ENCODE peak calls at places on chromosomes 3 and 15, in eight cellular contexts. C is fibroblast of lung, K is fibroblast of mammary gland, B is heart right ventricle, D is mesothelial cell of epicardium, Q is AG04449, F is astrocyte of the spinal cord, M is nephron progenitor cell. L is an unnamed sample.

GRCh38 chr15:70507772-70508351 is 255.5 kb downstream of the UACA start:
- DNase-seq in C (peak), K (peak), B (no peak), D (no peak), Q (no peak), F (peak), M (peak), L (no peak)

GRCh38 chr3:15368561-15369135 is 36.3 kb upstream of the SH3BP5 start:
- DNase-seq in C (no peak), K (no peak), B (no peak), D (no peak), Q (no peak), F (no peak), M (no peak), L (no peak)

GRCh38 chr3:71066849-71067261 is 516.7 kb downstream of the FOXP1 start:
- DNase-seq in C (peak), K (peak), B (no peak), D (no peak), Q (no peak), F (no peak), M (no peak), L (no peak)

GRCh38 chr3:46824561-46824960 is 38.7 kb downstream of the MYL3 start:
- DNase-seq in C (no peak), K (no peak), B (no peak), D (no peak), Q (no peak), F (no peak), M (no peak), L (no peak)

GRCh38 chr3:85867072-85867471 is 908.3 kb downstream of the CADM2 start:
- DNase-seq in C (no peak), K (no peak), B (no peak), D (no peak), Q (no peak), F (no peak), M (no peak), L (no peak)

GRCh38 chr3:159749406-159749805 is 239.2 kb upstream of the IL12A start:
- DNase-seq in C (no peak), K (no peak), B (no peak), D (no peak), Q (no peak), F (no peak), M (no peak), L (no peak)

GRCh38 chr15:75647370-75648155 is at the start of gene SNX33:
- DNase-seq in C (peak), K (peak), B (peak), D (peak), Q (no peak), F (peak), M (peak), L (peak)

GRCh38 chr3:105970283-105970682 is 101.5 kb upstream of the CBLB start:
- DNase-seq in C (peak), K (peak), B (no peak), D (no peak), Q (peak), F (peak), M (no peak), L (no peak)

GRCh38 chr3:157542711-157543485 is 39.7 kb upstream of the VEPH1 start:
- DNase-seq in C (peak), K (peak), B (peak), D (peak), Q (no peak), F (peak), M (peak), L (peak)

GRCh38 chr3:130825762-130826297 is 68.1 kb upstream of the ATP2C1 start:
- DNase-seq in C (no peak), K (no peak), B (no peak), D (no peak), Q (no peak), F (no peak), M (no peak), L (no peak)

GRCh38 chr15:33104276-33104675 is 90.2 kb downstream of the FMN1 start:
- DNase-seq in C (peak), K (peak), B (no peak), D (no peak), Q (peak), F (peak), M (no peak), L (no peak)

GRCh38 chr3:148534089-148534988 is 163.4 kb upstream of the AGTR1 start:
- DNase-seq in C (no peak), K (no peak), B (no peak), D (no peak), Q (no peak), F (no peak), M (no peak), L (no peak)

GRCh38 chr15:34318277-34319079 is 19.1 kb downstream of the SLC12A6 start:
- DNase-seq in C (peak), K (peak), B (no peak), D (no peak), Q (no peak), F (peak), M (no peak), L (peak)

GRCh38 chr3:46896386-46896785 is 18.9 kb downstream of the PTH1R start:
- DNase-seq in C (no peak), K (peak), B (no peak), D (no peak), Q (no peak), F (no peak), M (no peak), L (no peak)

GRCh38 chr15:50210462-50211264 is 28.7 kb downstream of the SLC27A2 start:
- DNase-seq in C (no peak), K (no peak), B (no peak), D (no peak), Q (no peak), F (no peak), M (no peak), L (no peak)

GRCh38 chr3:160403796-160404510 is 4.5 kb downstream of the SMC4 start:
- DNase-seq in C (peak), K (no peak), B (no peak), D (no peak), Q (no peak), F (peak), M (no peak), L (no peak)

GRCh38 chr15:81337241-81337640 is 13.3 kb upstream of the STARD5 start:
- DNase-seq in C (no peak), K (no peak), B (no peak), D (no peak), Q (no peak), F (no peak), M (no peak), L (no peak)

GRCh38 chr15:81337713-81338157 is 13.8 kb upstream of the STARD5 start:
- DNase-seq in C (peak), K (peak), B (no peak), D (no peak), Q (no peak), F (no peak), M (no peak), L (no peak)

GRCh38 chr15:81334768-81335447 is 11.0 kb upstream of the STARD5 start:
- DNase-seq in C (peak), K (no peak), B (no peak), D (no peak), Q (no peak), F (no peak), M (no peak), L (no peak)

GRCh38 chr15:81335631-81336030 is 11.7 kb upstream of the STARD5 start:
- DNase-seq in C (no peak), K (no peak), B (no peak), D (no peak), Q (no peak), F (no peak), M (no peak), L (no peak)

DNA sequence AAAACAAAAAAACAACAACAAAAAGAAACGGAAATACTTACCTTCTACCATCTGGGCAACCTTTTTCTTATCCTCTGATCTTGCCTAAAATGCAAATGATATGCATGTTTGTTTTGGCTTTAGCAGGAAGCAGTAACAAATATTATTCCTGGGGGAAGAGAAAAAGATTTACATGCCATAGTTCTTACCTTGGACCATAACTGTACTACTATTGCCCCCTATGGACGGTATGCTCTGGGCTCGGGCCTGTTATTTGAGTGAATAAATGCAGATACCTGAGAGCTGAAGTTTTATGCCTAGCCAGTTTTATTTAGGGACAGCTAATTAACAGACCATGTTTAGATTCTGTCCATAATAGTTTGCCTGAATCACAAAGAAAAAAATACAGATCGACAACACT is 12.6 kb upstream of the STARD5 start:
- DNase-seq in C (peak), K (peak), B (no peak), D (no peak), Q (no peak), F (peak), M (no peak), L (no peak)
- TF ChIP-seq CTCF in C (peak), K (peak), B (no peak), D (no peak), Q (peak), F (peak), M (no peak), L (no peak)

GRCh38 chr3:140552403-140552802 is 125.5 kb upstream of the TRIM42 start:
- DNase-seq in C (no peak), K (peak), B (no peak), D (no peak), Q (no peak), F (no peak), M (no peak), L (no peak)

GRCh38 chr3:140541975-140542653 is 135.8 kb upstream of the TRIM42 start:
- DNase-seq in C (no peak), K (no peak), B (no peak), D (no peak), Q (no peak), F (no peak), M (no peak), L (no peak)

GRCh38 chr3:140545197-140545596 is 132.7 kb upstream of the TRIM42 start:
- DNase-seq in C (no peak), K (no peak), B (no peak), D (no peak), Q (no peak), F (no peak), M (no peak), L (no peak)

GRCh38 chr3:140545756-140546155 is 132.1 kb upstream of the TRIM42 start:
- DNase-seq in C (peak), K (no peak), B (no peak), D (no peak), Q (no peak), F (peak), M (no peak), L (no peak)

DNA sequence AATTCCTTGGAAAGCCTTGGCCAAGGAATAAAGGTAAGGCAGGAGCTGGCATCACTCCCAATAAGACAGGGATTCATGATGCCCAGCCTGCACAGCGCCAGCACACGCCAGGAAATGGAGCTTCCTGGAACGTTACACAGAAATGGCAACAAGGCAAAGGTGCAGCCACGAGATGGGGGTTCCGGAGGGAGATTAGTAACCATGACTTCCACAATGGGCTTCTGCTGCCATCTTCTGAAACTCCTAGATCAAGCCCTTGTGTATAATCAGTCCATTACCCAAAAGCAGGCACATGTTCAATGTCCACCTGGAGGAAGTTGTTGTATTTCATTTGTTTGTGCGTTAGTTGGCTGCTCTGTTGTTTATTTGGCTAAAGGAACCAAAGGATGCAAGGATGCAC is 131.2 kb upstream of the TRIM42 start:
- DNase-seq in C (no peak), K (no peak), B (no peak), D (no peak), Q (no peak), F (no peak), M (no peak), L (no peak)
- TF ChIP-seq CTCF in C (no peak), K (no peak), B (no peak), D (no peak), Q (no peak), F (no peak), M (no peak), L (no peak)

GRCh38 chr3:100062665-100063064 is 51.6 kb downstream of the FILIP1L start:
- DNase-seq in C (no peak), K (no peak), B (no peak), D (no peak), Q (no peak), F (no peak), M (no peak), L (no peak)

GRCh38 chr3:100059472-100059871 is 54.8 kb downstream of the FILIP1L start:
- DNase-seq in C (no peak), K (no peak), B (no peak), D (no peak), Q (no peak), F (no peak), M (no peak), L (no peak)

GRCh38 chr3:100060685-100061484 is 53.4 kb downstream of the FILIP1L start:
- DNase-seq in C (no peak), K (no peak), B (no peak), D (no peak), Q (no peak), F (no peak), M (no peak), L (no peak)

GRCh38 chr3:100053929-100054620 is 60.2 kb downstream of the FILIP1L start:
- DNase-seq in C (no peak), K (no peak), B (no peak), D (no peak), Q (no peak), F (no peak), M (no peak), L (no peak)

DNA sequence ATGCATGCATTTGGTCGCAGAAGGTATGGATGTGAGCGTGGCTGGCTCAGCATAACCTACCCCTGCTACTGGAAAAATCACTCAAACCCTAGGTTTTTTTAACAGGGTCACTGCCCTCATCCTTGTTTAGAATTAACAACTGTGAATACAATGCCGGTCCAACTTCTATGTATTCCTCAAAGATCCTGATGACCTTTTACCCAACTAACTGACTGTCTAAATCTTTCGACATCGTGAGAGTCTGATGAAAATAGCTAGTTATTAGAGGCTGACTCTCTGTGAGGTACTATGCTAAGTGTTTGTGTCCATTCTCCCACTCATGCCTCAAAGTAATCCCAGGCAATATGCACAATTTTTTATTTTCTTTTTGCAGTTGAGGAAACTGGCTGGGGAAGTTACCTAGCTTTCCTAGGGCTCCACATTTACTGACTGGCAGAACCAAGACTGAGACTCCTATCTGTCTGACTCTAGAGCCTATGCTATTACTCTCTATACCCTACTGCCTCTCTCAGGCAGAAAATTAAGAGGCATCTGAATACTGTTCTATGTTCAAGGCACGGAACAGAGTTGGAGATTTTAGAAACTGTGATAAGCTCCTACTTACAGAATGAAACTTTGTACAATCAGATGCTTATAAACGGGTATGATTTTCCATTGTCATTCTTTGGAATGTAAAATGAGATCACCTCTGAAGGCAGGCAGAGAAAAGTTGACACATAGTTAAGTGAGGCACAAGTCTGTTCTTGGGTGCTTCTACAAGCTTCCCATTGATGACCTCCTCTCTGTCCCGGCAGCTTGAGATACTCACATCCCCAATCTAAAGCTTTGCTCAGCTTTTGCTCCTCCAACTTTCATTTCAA is 56.4 kb downstream of the FILIP1L start:
- DNase-seq in C (peak), K (peak), B (no peak), D (no peak), Q (no peak), F (no peak), M (no peak), L (no peak)
- TF ChIP-seq CTCF in C (no peak), K (no peak), B (no peak), D (no peak), Q (no peak), F (no peak), M (no peak), L (no peak)

DNA sequence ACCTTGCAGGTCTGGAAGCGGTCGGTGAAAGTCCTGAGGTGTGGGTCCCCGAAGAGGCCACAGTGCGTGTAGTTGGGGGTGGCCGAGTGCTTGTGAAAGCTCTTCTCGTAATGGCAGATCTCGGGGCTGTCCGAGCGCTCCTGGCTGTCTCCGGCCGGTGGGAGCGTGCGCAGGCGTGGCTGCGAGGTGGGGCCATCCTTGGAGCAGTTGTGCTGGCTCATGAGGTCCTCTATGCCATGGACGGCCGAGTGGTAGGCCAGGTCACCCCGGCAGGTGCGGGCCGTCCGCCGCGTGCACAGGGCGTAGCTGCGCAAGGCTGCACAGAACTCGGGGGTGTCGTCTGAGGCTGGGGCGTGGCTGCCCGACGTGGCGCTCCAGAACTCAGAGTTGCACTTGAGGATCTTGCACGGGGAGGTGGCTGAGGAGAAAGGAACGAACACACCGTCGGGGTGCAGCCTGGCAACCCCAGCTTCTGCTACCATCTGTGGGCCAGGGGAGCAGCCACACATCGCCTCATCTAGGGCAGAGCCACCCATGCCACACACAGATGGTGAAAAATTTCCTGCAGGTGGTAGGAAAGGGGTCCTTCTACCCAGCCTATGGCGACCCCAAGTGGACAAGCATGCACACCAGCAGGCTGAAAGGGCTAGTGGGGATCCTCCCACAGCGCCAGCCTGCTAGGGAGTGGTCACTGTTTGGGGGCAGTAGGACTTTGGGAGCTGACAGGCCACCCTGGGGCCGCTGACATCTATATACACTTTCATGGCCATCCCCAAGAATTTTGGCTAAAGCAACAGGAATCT is 36.7 kb downstream of the RGMA start:
- DNase-seq in C (no peak), K (no peak), B (no peak), D (no peak), Q (no peak), F (no peak), M (no peak), L (no peak)
- TF ChIP-seq CTCF in C (peak), K (no peak), B (no peak), D (no peak), Q (peak), F (peak), M (no peak), L (no peak)

DNA sequence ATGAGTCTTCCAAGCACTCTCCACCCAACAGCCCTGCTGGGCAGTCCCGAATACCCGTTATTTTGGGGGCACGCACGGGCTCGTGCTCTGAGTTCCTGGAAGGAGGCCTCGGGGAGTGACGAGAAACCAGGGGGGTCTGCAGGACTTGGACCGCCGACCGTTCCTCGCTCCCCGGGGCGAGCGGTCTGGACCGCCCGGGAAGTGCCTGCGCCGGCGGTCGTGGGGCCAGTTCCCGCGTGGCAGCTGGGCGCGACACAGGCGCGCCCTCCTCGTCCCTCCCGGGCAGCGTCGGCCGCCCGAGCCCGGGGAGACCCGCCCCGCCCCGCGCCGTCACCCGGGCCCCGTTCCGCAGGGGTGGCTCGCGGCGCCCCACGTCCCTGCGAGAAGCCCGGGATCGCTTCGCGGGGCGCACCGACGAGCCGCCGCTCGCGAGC is 352 bp downstream of the GNB4 start:
- DNase-seq in C (peak), K (peak), B (no peak), D (no peak), Q (no peak), F (no peak), M (no peak), L (no peak)
- TF ChIP-seq CTCF in C (no peak), K (no peak), B (no peak), D (no peak), Q (no peak), F (no peak), M (no peak), L (no peak)

GRCh38 chr15:46304320-46304719 is 669.5 kb downstream of the SQOR start:
- DNase-seq in C (no peak), K (peak), B (no peak), D (no peak), Q (no peak), F (no peak), M (peak), L (peak)
- TF ChIP-seq CTCF in C (peak), K (peak), B (no peak), D (peak), Q (peak), F (peak), M (peak), L (peak)

DNA sequence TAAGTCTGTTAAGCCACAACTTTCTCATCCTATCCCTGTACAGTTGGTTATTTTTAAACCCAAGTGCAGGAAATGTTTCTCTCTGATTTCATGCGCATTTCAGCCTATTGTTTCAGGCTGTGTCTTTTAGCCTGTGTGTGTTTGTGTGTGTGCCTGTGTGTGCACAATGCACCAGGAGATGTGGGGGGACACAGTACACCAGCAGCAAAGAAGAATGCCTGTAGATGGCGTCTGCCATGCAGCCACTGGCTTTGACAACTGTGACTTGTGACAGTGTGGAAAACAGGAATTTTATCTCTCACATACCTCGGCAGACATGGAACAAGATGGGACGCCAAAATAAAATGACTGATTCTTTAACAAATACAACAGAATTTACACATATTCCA is 43.6 kb upstream of the PLXNA1 start:
- DNase-seq in C (no peak), K (no peak), B (no peak), D (no peak), Q (no peak), F (no peak), M (no peak), L (no peak)
- TF ChIP-seq CTCF in C (no peak), K (no peak), B (no peak), D (no peak), Q (no peak), F (no peak), M (no peak), L (no peak)

L was measured in glutamatergic neuron.